ENCODE peak calls at places on chromosomes 6 and 20, in four cellular contexts. J, S, Z and E are unnamed samples.

GRCh38 chr6:31426395-31426794 is 23.0 kb downstream of the MICA start:
- DNase-seq in S (no peak), Z (no peak), J (no peak), E (no peak)

GRCh38 chr6:138541793-138542481 is 42.6 kb upstream of the NHSL1 start:
- DNase-seq in S (no peak), Z (no peak), J (peak), E (no peak)

GRCh38 chr20:32067234-32067821 is 15.3 kb downstream of the HCK start:
- DNase-seq in Z (no peak), S (no peak), J (peak), E (no peak)

GRCh38 chr6:108222504-108222903 is 38.3 kb downstream of the SNX3 start:
- DNase-seq in S (no peak), J (peak), Z (no peak), E (no peak)

GRCh38 chr6:87504440-87504839 is 31.7 kb downstream of the SLC35A1 start:
- DNase-seq in Z (no peak), J (peak), S (no peak), E (no peak)

GRCh38 chr6:108448481-108448880 is 112.2 kb upstream of the FOXO3 start:
- DNase-seq in J (no peak), Z (no peak), S (no peak), E (no peak)

GRCh38 chr6:130020892-130021483 is 2.6 kb downstream of the L3MBTL3 start:
- DNase-seq in Z (peak), S (peak), J (peak), E (peak)

GRCh38 chr6:5173862-5174643 is 86.7 kb downstream of the LYRM4 start:
- DNase-seq in S (peak), Z (peak), J (peak), E (no peak)

GRCh38 chr6:39361657-39362486 is 39.4 kb upstream of the KCNK16 start:
- DNase-seq in Z (peak), J (peak), S (peak), E (peak)

GRCh38 chr20:19047040-19047950 is 165.1 kb upstream of the SLC24A3 start:
- DNase-seq in Z (no peak), S (no peak), J (no peak), E (no peak)

GRCh38 chr6:124742971-124743370 is 219.3 kb upstream of the RNF217 start:
- DNase-seq in J (peak), Z (no peak), S (no peak), E (no peak)

GRCh38 chr6:37758647-37759046 is 60.9 kb upstream of the ZFAND3 start:
- DNase-seq in Z (no peak), S (no peak), J (no peak), E (no peak)

GRCh38 chr6:84762941-84763396 is 1.4 kb downstream of the TBX18 start:
- DNase-seq in J (no peak), S (no peak), Z (no peak), E (no peak)

GRCh38 chr6:30006170-30007131 is 54.6 kb upstream of the POLR1H start:
- DNase-seq in Z (no peak), J (no peak), S (no peak), E (no peak)

GRCh38 chr6:42402184-42402583 is 49.5 kb downstream of the TRERF1 start:
- DNase-seq in Z (no peak), S (peak), J (peak), E (peak)

GRCh38 chr20:59005523-59006166 is 1.4 kb downstream of the CTSZ start:
- DNase-seq in Z (no peak), S (no peak), J (no peak), E (no peak)

GRCh38 chr20:4601630-4602296 is 119.9 kb upstream of the PRND start:
- DNase-seq in Z (no peak), S (no peak), J (peak), E (no peak)

GRCh38 chr6:21437583-21437982 is 156.0 kb upstream of the SOX4 start:
- DNase-seq in Z (no peak), J (peak), S (no peak), E (no peak)

GRCh38 chr20:58645277-58645968 is 5.7 kb upstream of the STX16 start:
- DNase-seq in J (peak), S (no peak), Z (no peak), E (no peak)

GRCh38 chr6:84774174-84775158 is 10.1 kb upstream of the TBX18 start:
- DNase-seq in J (no peak), Z (no peak), S (no peak), E (no peak)

GRCh38 chr20:49594143-49594928 is 26.4 kb upstream of the PTGIS start:
- DNase-seq in Z (peak), J (peak), S (peak), E (no peak)

GRCh38 chr20:41340327-41341055 is at the start of gene LPIN3:
- DNase-seq in J (peak), S (peak), Z (peak), E (no peak)

GRCh38 chr6:76351275-76351674 is 278.8 kb upstream of the IMPG1 start:
- DNase-seq in S (no peak), J (no peak), Z (no peak), E (no peak)

GRCh38 chr6:30206799-30207618 is 6.2 kb downstream of the TRIM26 start:
- DNase-seq in S (no peak), Z (no peak), J (peak), E (no peak)

GRCh38 chr6:27867051-27867940 is 44.9 kb downstream of the OR2B2 start:
- DNase-seq in Z (peak), S (peak), J (peak), E (peak)

GRCh38 chr20:10990625-10991382 is 317.0 kb upstream of the JAG1 start:
- DNase-seq in J (no peak), S (no peak), Z (no peak), E (no peak)

GRCh38 chr6:90025418-90026089 is 131.3 kb downstream of the GJA10 start:
- DNase-seq in Z (no peak), J (peak), S (no peak), E (no peak)

GRCh38 chr6:4358414-4359107 is 223.2 kb upstream of the ECI2 start:
- DNase-seq in S (no peak), Z (no peak), J (peak), E (peak)

GRCh38 chr6:19866900-19867627 is 29.9 kb downstream of the ID4 start:
- DNase-seq in J (peak), Z (no peak), S (no peak), E (peak)

GRCh38 chr20:13262701-13263335 is 41.7 kb downstream of the ISM1 start:
- DNase-seq in Z (no peak), S (no peak), J (no peak), E (no peak)

GRCh38 chr6:140485740-140486467 is 1111.5 kb upstream of the CITED2 start:
- DNase-seq in Z (no peak), J (peak), S (no peak), E (peak)

GRCh38 chr6:52507557-52508260 is 69.2 kb downstream of the TRAM2 start:
- DNase-seq in Z (no peak), J (peak), S (no peak), E (no peak)
- H3K27ac ChIP-seq in Z (no peak), J (peak), S (no peak), E (no peak)

GRCh38 chr20:2289475-2289874 is 6.3 kb upstream of the TGM3 start:
- DNase-seq in S (no peak), Z (no peak), J (no peak), E (no peak)

GRCh38 chr20:2285618-2286017 is 10.2 kb upstream of the TGM3 start:
- DNase-seq in J (no peak), S (no peak), Z (no peak), E (no peak)

GRCh38 chr20:2290486-2290885 is 5.3 kb upstream of the TGM3 start:
- DNase-seq in J (no peak), Z (no peak), S (no peak), E (no peak)

GRCh38 chr20:2285193-2285592 is 10.6 kb upstream of the TGM3 start:
- DNase-seq in Z (no peak), S (no peak), J (no peak), E (no peak)

GRCh38 chr20:2287504-2287903 is 8.3 kb upstream of the TGM3 start:
- DNase-seq in J (no peak), S (no peak), Z (no peak), E (no peak)
- H3K27ac ChIP-seq in J (no peak), S (no peak), Z (no peak), E (no peak)

GRCh38 chr6:15904651-15905376 is 224.1 kb upstream of the MYLIP start:
- DNase-seq in Z (no peak), J (no peak), S (no peak), E (no peak)

GRCh38 chr6:15905488-15906392 is 223.1 kb upstream of the MYLIP start:
- DNase-seq in J (no peak), Z (no peak), S (no peak), E (no peak)

GRCh38 chr6:15898693-15899092 is 230.2 kb upstream of the MYLIP start:
- DNase-seq in Z (no peak), J (no peak), S (no peak), E (no peak)

GRCh38 chr6:15897063-15897934 is 231.6 kb upstream of the MYLIP start:
- DNase-seq in J (no peak), Z (no peak), S (no peak), E (no peak)

GRCh38 chr6:15901141-15902115 is 227.5 kb upstream of the MYLIP start:
- DNase-seq in Z (no peak), J (no peak), S (no peak), E (no peak)
- H3K27ac ChIP-seq in Z (no peak), J (no peak), S (peak), E (no peak)

DNA sequence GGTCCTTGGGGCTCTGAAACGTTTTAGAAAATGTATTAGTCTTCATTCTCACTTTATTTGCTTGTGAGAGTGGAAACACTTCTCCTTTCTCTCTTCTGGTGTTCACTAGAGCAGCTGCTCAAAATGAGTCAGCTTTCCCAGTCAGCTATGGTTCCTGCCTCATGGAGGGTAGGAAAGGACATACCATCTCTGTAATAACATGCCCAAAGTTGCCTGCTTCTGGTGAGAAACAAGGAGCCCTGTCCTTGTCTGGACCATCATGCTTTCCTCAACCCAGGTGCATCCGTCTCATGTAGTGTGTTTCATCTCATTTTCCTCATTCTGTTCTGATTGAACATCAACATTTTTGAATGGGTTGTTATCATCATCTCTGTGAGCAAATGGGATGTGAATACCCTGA is 17.1 kb upstream of the TINAG start:
- DNase-seq in J (peak), S (no peak), Z (no peak), E (no peak)
- H3K27ac ChIP-seq in J (peak), S (no peak), Z (no peak), E (no peak)

DNA sequence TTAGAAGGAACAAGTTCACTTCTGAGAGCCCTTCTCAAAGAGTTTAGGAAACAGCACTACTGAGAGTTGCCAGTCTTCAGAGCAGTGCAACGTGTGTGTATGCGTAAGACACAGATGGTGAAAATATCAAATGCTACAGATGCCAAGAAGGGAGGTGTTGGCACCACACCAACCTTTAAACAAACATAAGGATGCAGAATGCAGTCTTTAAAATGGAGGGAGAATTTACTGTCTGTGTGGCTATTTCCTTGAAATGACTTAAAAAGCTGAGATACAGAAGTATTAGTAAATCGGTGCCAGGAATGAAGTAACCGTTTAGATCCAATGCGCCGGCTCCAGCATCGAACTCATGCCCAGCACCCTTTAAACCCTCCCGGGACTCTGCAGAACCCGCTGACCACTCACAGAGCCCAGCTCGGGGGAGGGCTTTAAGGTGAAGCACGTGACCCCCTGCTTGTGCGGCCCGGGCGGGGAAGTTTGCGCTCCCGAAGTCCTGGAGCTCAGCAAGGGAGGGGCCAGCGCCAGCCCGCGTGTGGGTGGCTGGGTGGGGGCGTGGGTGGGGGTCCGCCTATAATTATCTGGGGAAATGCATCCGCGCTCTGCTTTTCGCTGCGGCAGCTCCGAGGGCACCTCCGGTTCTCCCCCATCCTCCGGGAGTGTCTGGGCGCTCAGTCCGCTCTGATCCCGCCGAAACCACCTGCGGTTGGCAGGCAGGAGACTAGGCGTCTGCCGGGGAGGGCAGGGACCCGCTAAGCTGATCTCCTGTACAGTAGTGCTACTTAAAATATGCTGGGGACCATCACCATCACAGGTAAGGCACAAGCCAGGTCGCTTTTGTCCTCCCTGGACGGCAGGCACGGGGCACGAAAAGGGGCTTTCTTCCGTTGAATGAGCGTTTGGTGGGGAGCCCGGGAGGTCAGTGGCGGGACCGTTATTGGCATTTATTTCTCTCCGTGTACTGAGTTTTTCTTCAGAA is 66.0 kb downstream of the ZBTB2 start:
- DNase-seq in Z (no peak), J (peak), S (no peak), E (no peak)
- H3K27ac ChIP-seq in Z (no peak), J (peak), S (no peak), E (peak)